ENCODE peak calls at places on chromosome 11, in five cellular contexts. P, L, Z, I and Y are unnamed samples.

GRCh38 chr11:19226378-19227195 is 14.2 kb downstream of the E2F8 start:
- DNase-seq in L (peak), Z (no peak), P (no peak), I (no peak), Y (no peak)

GRCh38 chr11:46421257-46421880 is 29.8 kb upstream of the CHRM4 start:
- DNase-seq in Z (no peak), L (no peak), I (no peak), P (no peak), Y (no peak)

GRCh38 chr11:114615448-114616361 is 20.1 kb upstream of the NXPE4 start:
- DNase-seq in L (no peak), P (no peak), Z (no peak), I (no peak), Y (no peak)

GRCh38 chr11:110128161-110128560 is 35.0 kb downstream of the ZC3H12C start:
- DNase-seq in L (peak), P (peak), Z (peak), I (no peak), Y (peak)

GRCh38 chr11:862028-862703 is 19.5 kb downstream of the TSPAN4 start:
- DNase-seq in I (no peak), P (no peak), L (no peak), Z (no peak), Y (no peak)

GRCh38 chr11:26143553-26144308 is 188.2 kb upstream of the ANO3 start:
- DNase-seq in L (no peak), I (no peak), Z (peak), P (no peak), Y (no peak)

GRCh38 chr11:126384449-126385070 is 29.1 kb downstream of the ST3GAL4 start:
- DNase-seq in P (no peak), I (no peak), Z (no peak), L (no peak), Y (no peak)

GRCh38 chr11:76620471-76620870 is 50.1 kb downstream of the LRRC32 start:
- DNase-seq in Z (peak), L (no peak), I (no peak), P (no peak), Y (peak)

GRCh38 chr11:43723617-43724016 is 43.1 kb downstream of the HSD17B12 start:
- DNase-seq in P (no peak), Z (peak), L (no peak), I (no peak), Y (peak)

GRCh38 chr11:59560290-59560701 is 49.0 kb downstream of the OR4D9 start:
- DNase-seq in L (peak), I (peak), P (peak), Z (peak), Y (peak)

GRCh38 chr11:31802609-31802989 is 8.5 kb downstream of the PAX6 start:
- DNase-seq in I (no peak), P (no peak), Z (no peak), L (no peak), Y (no peak)

GRCh38 chr11:93197383-93198220 is at the start of gene SLC36A4:
- DNase-seq in L (peak), Z (peak), I (peak), P (peak), Y (peak)
- H3K4ac ChIP-seq in L (peak), Z (peak), I (no peak), P (peak), Y (peak)

GRCh38 chr11:78081583-78081982 is 1.9 kb upstream of the NDUFC2 start:
- DNase-seq in L (no peak), Z (no peak), I (no peak), P (no peak), Y (no peak)

GRCh38 chr11:78080084-78080817 is 589 bp upstream of the NDUFC2 start:
- DNase-seq in P (no peak), I (no peak), Z (no peak), L (no peak), Y (no peak)

GRCh38 chr11:78080818-78081495 is 1.3 kb upstream of the NDUFC2 start:
- DNase-seq in I (no peak), Z (peak), L (no peak), P (no peak), Y (peak)

GRCh38 chr11:78078218-78079167 is 1.2 kb downstream of the NDUFC2 start:
- DNase-seq in Z (no peak), P (no peak), I (no peak), L (no peak), Y (peak)

DNA sequence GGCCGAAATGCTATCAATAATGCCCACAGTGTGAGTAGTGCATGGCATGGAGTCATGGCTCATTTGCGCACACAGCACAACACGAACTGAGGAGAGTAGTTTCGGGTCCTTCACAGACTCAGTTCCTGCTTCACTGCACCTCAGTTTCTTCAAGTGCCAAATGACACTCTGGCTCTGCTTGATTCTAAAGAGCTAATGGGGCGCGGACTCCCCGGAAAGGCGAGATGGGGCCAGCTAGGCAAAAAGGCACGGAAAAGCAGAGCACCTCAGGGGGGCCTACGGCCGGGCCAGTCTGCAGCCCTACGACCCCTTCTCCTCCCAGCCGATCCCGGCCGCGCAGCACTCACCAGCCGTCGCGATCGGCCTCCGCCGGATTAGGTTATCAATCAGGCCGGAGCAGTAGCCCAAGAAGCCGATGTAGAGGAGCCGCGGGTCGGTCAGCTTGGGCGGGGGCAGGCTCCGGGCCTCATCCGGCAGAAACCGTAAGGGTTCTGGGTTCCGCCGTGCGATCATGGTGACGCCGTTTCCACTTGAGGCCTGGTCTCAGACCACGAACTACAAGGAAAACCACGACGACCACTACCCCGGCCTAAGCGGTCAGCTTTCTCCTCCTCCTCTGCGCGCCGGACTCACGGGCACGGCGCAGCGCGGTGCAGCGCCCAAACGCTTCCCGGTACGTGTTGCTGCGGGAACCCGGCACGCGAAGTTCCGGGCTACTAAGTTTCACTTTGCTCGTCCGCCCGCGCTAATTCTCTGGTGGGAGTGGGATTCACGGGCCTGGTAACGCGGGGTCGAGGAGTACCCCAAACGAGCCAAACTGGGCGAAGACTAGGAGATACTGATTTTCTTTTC is at the start of gene NDUFC2:
- DNase-seq in Z (peak), L (peak), P (peak), I (peak), Y (peak)
- H3K4ac ChIP-seq in Z (peak), L (peak), P (no peak), I (no peak), Y (peak)

GRCh38 chr11:75476716-75477613 is 44.0 kb upstream of the KLHL35 start:
- DNase-seq in Z (no peak), L (no peak), P (no peak), I (no peak), Y (no peak)

GRCh38 chr11:75475767-75476650 is 43.0 kb upstream of the KLHL35 start:
- DNase-seq in P (no peak), L (no peak), Z (peak), I (no peak), Y (no peak)

GRCh38 chr11:75473684-75474083 is 40.7 kb upstream of the KLHL35 start:
- DNase-seq in Z (no peak), I (no peak), L (no peak), P (no peak), Y (no peak)

GRCh38 chr11:75474240-75474639 is 41.2 kb upstream of the KLHL35 start:
- DNase-seq in Z (peak), I (no peak), L (no peak), P (no peak), Y (peak)

GRCh38 chr11:75474878-75475766 is 42.1 kb upstream of the KLHL35 start:
- DNase-seq in L (no peak), Z (peak), P (no peak), I (peak), Y (peak)
- H3K4ac ChIP-seq in L (no peak), Z (peak), P (no peak), I (no peak), Y (peak)

DNA sequence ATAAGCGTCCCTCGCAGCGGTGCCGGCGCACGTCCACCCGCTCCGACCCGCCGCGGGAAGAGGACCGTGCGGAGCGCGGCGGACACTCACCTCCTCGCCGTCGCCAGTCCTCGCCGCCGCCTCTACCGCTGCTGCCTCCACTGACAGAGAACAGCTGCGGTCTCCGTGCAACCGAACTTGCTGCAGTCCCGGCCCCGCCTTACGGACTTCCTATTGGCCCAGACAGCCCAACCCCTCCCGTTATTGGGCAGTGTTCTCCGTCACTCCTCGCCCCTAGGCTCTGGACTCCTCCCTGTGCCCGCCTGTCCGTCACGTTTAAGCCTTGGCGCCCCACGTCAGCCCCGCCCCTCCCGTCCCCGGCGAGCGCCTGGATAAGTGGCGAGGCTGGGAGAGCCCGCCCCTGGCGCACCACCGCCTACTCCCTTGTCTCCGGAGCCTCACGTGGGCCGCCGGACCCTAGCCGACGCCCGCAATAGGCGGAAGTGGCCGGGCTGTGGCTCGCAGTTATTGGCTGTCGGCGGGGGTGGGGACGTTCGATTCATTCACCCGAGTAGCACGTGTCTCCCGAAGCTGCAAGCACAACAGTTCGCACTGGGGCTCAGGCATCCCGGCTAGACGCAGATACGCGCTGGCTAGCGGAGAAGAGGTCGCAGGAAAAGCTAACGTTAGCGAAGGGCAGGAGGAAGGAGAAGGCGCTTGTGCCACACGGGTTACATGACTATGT is at the start of gene PC:
- DNase-seq in Z (peak), L (peak), P (peak), I (peak), Y (peak)
- H3K4ac ChIP-seq in Z (peak), L (no peak), P (no peak), I (no peak), Y (peak)

GRCh38 chr11:133950874-133951483 is 5.8 kb downstream of the IGSF9B start:
- DNase-seq in P (no peak), L (no peak), I (peak), Z (no peak), Y (no peak)
- H3K4ac ChIP-seq in P (no peak), L (no peak), I (no peak), Z (no peak), Y (no peak)

DNA sequence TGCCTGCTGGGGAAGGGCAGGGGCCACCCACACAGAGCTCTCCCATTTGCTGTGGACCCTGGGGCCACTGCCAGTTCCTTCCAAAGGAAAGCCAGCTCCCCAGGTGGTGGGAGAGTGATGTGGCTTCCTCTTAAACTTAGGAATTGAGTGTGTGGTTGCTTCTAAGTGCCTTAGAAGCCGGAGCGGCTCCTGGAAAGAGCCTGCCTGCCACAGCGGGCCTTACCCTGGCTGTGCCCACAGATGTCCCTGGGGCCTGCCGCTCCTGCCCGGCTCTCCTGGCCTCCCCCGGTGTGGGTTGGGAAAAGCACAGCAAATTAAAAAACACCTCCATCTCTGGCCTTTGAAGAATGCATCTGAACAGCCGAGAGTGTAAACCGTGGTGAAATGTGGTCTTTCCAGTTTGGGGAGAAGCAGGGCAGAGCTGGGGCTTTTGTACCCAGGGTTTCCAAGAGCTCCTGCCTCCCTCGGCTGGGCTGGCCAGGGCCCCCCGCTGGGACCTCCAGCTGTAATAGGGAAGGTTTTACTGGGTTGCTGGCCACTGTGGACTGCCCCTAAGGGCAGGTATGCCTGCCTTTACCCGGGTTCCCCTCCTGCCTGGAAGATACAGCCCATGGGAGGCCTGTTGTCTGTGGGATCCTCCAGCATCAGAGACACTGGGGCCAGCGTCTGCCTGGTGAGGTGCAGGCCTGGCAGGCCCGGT is 30.2 kb downstream of the LRP5 start:
- DNase-seq in I (peak), L (peak), P (no peak), Z (no peak), Y (peak)
- H3K4ac ChIP-seq in I (no peak), L (peak), P (no peak), Z (no peak), Y (peak)

GRCh38 chr11:119794756-119795155 is 65.8 kb upstream of the NECTIN1 start:
- DNase-seq in P (no peak), I (no peak), Z (no peak), L (no peak), Y (no peak)
- H3K4ac ChIP-seq in P (no peak), I (no peak), Z (no peak), L (no peak), Y (no peak)

GRCh38 chr11:12280838-12281565 is 96.4 kb upstream of the PARVA start:
- DNase-seq in Z (peak), L (no peak), P (no peak), I (peak), Y (no peak)

GRCh38 chr11:12280199-12280837 is 97.1 kb upstream of the PARVA start:
- DNase-seq in I (peak), Z (no peak), P (no peak), L (no peak), Y (no peak)

GRCh38 chr11:12276831-12277475 is 100.4 kb upstream of the PARVA start:
- DNase-seq in P (no peak), Z (no peak), L (no peak), I (peak), Y (no peak)

GRCh38 chr11:12279672-12280108 is 97.7 kb upstream of the PARVA start:
- DNase-seq in L (no peak), P (no peak), I (peak), Z (no peak), Y (no peak)

GRCh38 chr11:12278766-12279671 is 98.4 kb upstream of the PARVA start:
- DNase-seq in L (no peak), Z (no peak), P (no peak), I (peak), Y (no peak)
- H3K4ac ChIP-seq in L (no peak), Z (peak), P (no peak), I (no peak), Y (no peak)

GRCh38 chr11:66371627-66372415 is at the start of gene SLC29A2:
- DNase-seq in L (peak), I (peak), P (peak), Z (no peak), Y (peak)
- H3K4ac ChIP-seq in L (peak), I (no peak), P (no peak), Z (no peak), Y (peak)